ENCODE peak calls at places on chromosomes 6 and 20, in four cellular contexts. E, B, G and V are unnamed samples.

GRCh38 chr6:108589244-108589730 is 28.6 kb downstream of the FOXO3 start:
- DNase-seq in E (no peak), B (no peak), G (no peak), V (no peak)

GRCh38 chr20:17611540-17612286 is 41.8 kb downstream of the DSTN start:
- DNase-seq in E (no peak), B (no peak), G (no peak), V (peak)

GRCh38 chr6:52512199-52512598 is 64.7 kb downstream of the TRAM2 start:
- DNase-seq in E (no peak), B (no peak), G (no peak), V (no peak)

GRCh38 chr20:46674253-46675083 is 14.8 kb downstream of the TP53RK start:
- DNase-seq in E (no peak), B (no peak), G (no peak), V (peak)

GRCh38 chr6:109008537-109008950 is 86.1 kb downstream of the SESN1 start:
- DNase-seq in E (no peak), B (no peak), G (peak), V (no peak)

GRCh38 chr6:170244721-170245201 is 46.1 kb downstream of the DLL1 start:
- DNase-seq in E (no peak), B (no peak), G (no peak), V (no peak)

GRCh38 chr6:111361648-111362047 is 121.4 kb downstream of the REV3L start:
- DNase-seq in E (no peak), B (no peak), G (peak), V (no peak)

GRCh38 chr20:54929191-54929590 is 453.8 kb downstream of the DOK5 start:
- DNase-seq in E (no peak), B (no peak), G (no peak), V (no peak)

GRCh38 chr6:20564269-20564668 is 30.0 kb downstream of the CDKAL1 start:
- DNase-seq in E (no peak), B (no peak), G (peak), V (no peak)

GRCh38 chr20:41029150-41029872 is 689 bp downstream of the TOP1 start:
- DNase-seq in E (peak), B (no peak), G (no peak), V (peak)

GRCh38 chr6:57226221-57226620 is 4.1 kb upstream of the RAB23 start:
- DNase-seq in E (no peak), B (no peak), G (no peak), V (no peak)

GRCh38 chr20:1600736-1601135 is 19.1 kb downstream of the SIRPB1 start:
- DNase-seq in E (no peak), B (no peak), G (no peak), V (no peak)

GRCh38 chr6:144559865-144560603 is 274.9 kb downstream of the UTRN start:
- DNase-seq in E (peak), B (no peak), G (no peak), V (no peak)

GRCh38 chr6:56528412-56528841 is 114.3 kb downstream of the DST start:
- DNase-seq in E (no peak), B (no peak), G (no peak), V (no peak)

GRCh38 chr6:87668006-87668405 is 34.0 kb downstream of the AKIRIN2 start:
- DNase-seq in E (no peak), B (no peak), G (no peak), V (no peak)

GRCh38 chr6:99967052-99967451 is 27.0 kb downstream of the MCHR2 start:
- DNase-seq in E (no peak), B (no peak), G (no peak), V (no peak)

GRCh38 chr6:52063584-52064400 is 23.6 kb downstream of the PKHD1 start:
- DNase-seq in E (peak), B (peak), G (peak), V (peak)

GRCh38 chr20:17502105-17502504 is 29.1 kb downstream of the BFSP1 start:
- DNase-seq in E (no peak), B (no peak), G (no peak), V (no peak)

GRCh38 chr6:3895303-3895635 is 46.1 kb downstream of the FAM50B start:
- DNase-seq in E (no peak), B (no peak), G (no peak), V (no peak)